ENCODE peak calls at places on chromosomes 12 and 14, in seven cellular contexts. Z is ovary, S is IMR-90, P is pancreas, N is cardiac muscle cell, I is GM23338, M is OCI-LY7. D is an unnamed sample.

GRCh38 chr12:19382111-19382526 is 57.2 kb upstream of the AEBP2 start:
- DNase-seq in Z (no peak), S (peak), P (peak), N (peak), I (peak), M (no peak), D (no peak)

GRCh38 chr14:105525861-105526780 is at the start of gene TMEM121:
- DNase-seq in Z (peak), S (no peak), P (peak), N (no peak), I (peak), M (no peak), D (no peak)

GRCh38 chr14:90263748-90264449 is 7.5 kb downstream of the PSMC1 start:
- DNase-seq in Z (no peak), S (no peak), P (no peak), N (no peak), I (no peak), M (no peak), D (no peak)

GRCh38 chr12:77152623-77153193 is 87.3 kb upstream of the E2F7 start:
- DNase-seq in Z (no peak), S (peak), P (no peak), N (peak), I (peak), M (no peak), D (no peak)

GRCh38 chr14:53054457-53054856 is 98.7 kb downstream of the DDHD1 start:
- DNase-seq in Z (no peak), S (peak), P (no peak), N (peak), I (no peak), M (no peak), D (no peak)

GRCh38 chr14:76768201-76768656 is 7.0 kb downstream of the VASH1 start:
- DNase-seq in Z (no peak), S (no peak), P (no peak), N (peak), I (peak), M (peak), D (no peak)

GRCh38 chr12:105554223-105554678 is 223.8 kb downstream of the C12orf75 start:
- DNase-seq in Z (no peak), S (no peak), P (no peak), N (no peak), I (peak), M (no peak), D (no peak)

GRCh38 chr14:77276295-77276935 is 5.4 kb upstream of the NGB start:
- DNase-seq in Z (no peak), S (no peak), P (no peak), N (no peak), I (no peak), M (no peak), D (no peak)

GRCh38 chr12:111359231-111359913 is 9.5 kb downstream of the PHETA1 start:
- DNase-seq in Z (no peak), S (no peak), P (no peak), N (no peak), I (no peak), M (no peak), D (no peak)

GRCh38 chr12:58443273-58443980 is 476.9 kb downstream of the LRIG3 start:
- DNase-seq in Z (no peak), S (peak), P (no peak), N (peak), I (peak), M (peak), D (no peak)

GRCh38 chr14:81392976-81393643 is 7.0 kb downstream of the STON2 start:
- DNase-seq in Z (no peak), S (no peak), P (no peak), N (no peak), I (no peak), M (no peak), D (no peak)
- H3K4me3 ChIP-seq in Z (no peak), S (no peak), P (no peak), N (no peak), I (no peak), M (no peak), D (no peak)

GRCh38 chr12:89962648-89963047 is 254.0 kb upstream of the ATP2B1 start:
- DNase-seq in Z (no peak), S (no peak), P (no peak), N (no peak), I (no peak), M (peak), D (no peak)
- TF ChIP-seq CTCF in Z (no peak), S (no peak), P (no peak), N (peak), I (no peak), M (peak), D (no peak)

GRCh38 chr14:23631234-23631633 is 4.9 kb upstream of the DHRS2 start:
- DNase-seq in Z (no peak), S (no peak), P (no peak), N (no peak), I (no peak), M (no peak), D (no peak)
- H3K27ac ChIP-seq in Z (no peak), S (no peak), P (no peak), N (no peak), I (no peak), M (no peak), D (no peak)

DNA sequence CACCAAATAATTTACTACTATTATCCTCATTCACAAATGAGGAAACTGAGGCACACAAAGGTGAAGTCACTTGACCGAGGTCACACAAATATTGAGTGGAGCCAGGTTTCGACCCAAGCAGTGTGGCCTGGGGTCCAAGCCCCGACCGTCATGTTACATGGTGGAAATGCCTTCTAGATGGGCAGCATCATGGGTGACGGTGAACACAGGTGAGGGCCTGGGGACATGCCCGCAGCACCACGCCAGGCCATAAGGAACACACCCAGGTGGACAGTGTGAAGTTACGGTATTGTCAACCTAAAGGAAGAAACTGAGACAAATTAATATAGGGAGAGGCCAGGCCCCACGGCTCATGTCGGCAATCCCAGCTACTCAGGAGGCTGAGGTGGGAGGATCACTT is 35.3 kb upstream of the DYNC1H1 start:
- DNase-seq in Z (no peak), S (no peak), P (peak), N (no peak), I (no peak), M (no peak), D (no peak)
- H3K4me3 ChIP-seq in Z (no peak), S (no peak), P (no peak), N (no peak), I (no peak), M (no peak), D (no peak)

GRCh38 chr12:60106207-60106606 is 510.4 kb downstream of the SLC16A7 start:
- DNase-seq in Z (no peak), S (peak), P (no peak), N (peak), I (no peak), M (no peak), D (no peak)
- TF ChIP-seq CTCF in Z (no peak), S (peak), P (no peak), N (peak), I (no peak), M (no peak), D (no peak)

GRCh38 chr12:49904601-49905000 is 901 bp upstream of the FAIM2 start:
- DNase-seq in Z (no peak), S (no peak), P (no peak), N (no peak), I (no peak), M (no peak), D (no peak)
- H3K27ac ChIP-seq in Z (no peak), S (peak), P (no peak), N (no peak), I (no peak), M (no peak), D (peak)

DNA sequence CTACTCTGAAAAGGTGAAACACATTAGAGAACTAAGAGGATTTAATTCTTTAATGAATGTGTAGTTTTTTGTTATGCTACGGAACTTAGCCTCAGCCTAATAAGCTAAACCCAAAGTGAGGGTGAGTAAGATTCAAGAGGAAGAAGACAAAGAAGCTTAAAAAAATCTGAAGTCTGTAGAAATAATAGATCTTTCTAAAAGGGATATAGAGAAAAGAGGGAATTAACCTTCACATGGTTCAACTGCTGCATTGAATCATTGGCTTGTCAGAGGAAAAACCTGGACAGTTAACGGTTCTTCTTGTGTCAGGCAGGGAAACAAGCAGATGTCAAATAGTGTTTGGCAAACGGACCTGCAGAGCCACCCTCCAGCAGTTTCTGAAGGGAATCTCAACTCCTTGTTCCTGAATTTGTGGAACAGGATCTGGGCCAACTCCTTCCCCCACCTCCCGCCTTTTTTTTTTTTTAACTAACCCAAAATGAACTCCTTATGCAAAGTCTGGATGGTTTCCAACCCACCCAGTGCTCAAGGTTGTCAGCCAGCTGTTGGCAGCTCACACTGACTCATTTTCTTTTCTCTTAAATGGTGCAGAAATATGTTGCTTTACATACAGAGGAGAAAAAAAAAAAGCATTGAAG is 187.2 kb downstream of the CAND1 start:
- DNase-seq in Z (peak), S (peak), P (no peak), N (peak), I (no peak), M (no peak), D (no peak)
- H3K4me3 ChIP-seq in Z (no peak), S (no peak), P (no peak), N (no peak), I (no peak), M (no peak), D (no peak)

D was measured in dorsolateral prefrontal cortex.